ENCODE peak calls at places on chromosome 1, in seven cellular contexts. P is ascending aorta, E is Peyer's patch, A is epithelial cell of esophagus, S is ovary, I is lower lobe of right lung, D is AG04450. N is an unnamed sample.

GRCh38 chr1:218874313-218874712 is 299.4 kb upstream of the LYPLAL1 start:
- DNase-seq in P (no peak), E (no peak), A (peak; percentile 92), S (no peak), I (no peak), D (peak; percentile 63), N (peak; percentile 14)

GRCh38 chr1:198903203-198903602 is 264.4 kb downstream of the PTPRC start:
- DNase-seq in P (no peak), E (no peak), A (peak; percentile 57), S (no peak), I (no peak), D (no peak), N (peak; percentile 64)

GRCh38 chr1:243783714-243784113 is 66.3 kb downstream of the AKT3 start:
- DNase-seq in P (no peak), E (no peak), A (no peak), S (no peak), I (no peak), D (no peak), N (no peak)

GRCh38 chr1:15157524-15158399 is 4.2 kb downstream of the TMEM51 start:
- DNase-seq in P (no peak), E (no peak), A (no peak), S (no peak), I (no peak), D (no peak), N (no peak)

GRCh38 chr1:28971980-28972771 is 57.8 kb downstream of the EPB41 start:
- DNase-seq in P (no peak), E (no peak), A (peak; percentile 91), S (no peak), I (no peak), D (peak; percentile 82), N (peak; percentile 94)

GRCh38 chr1:212488436-212489283 is 55.9 kb downstream of the NENF start:
- DNase-seq in P (peak; percentile 81), E (no peak), A (peak; percentile 94), S (no peak), I (no peak), D (peak; percentile 81), N (peak; percentile 72)

GRCh38 chr1:51729824-51730284 is 113.0 kb downstream of the OSBPL9 start:
- DNase-seq in P (no peak), E (no peak), A (no peak), S (peak; percentile 48), I (no peak), D (no peak), N (no peak)

GRCh38 chr1:101738475-101738874 is 258.3 kb downstream of the OLFM3 start:
- DNase-seq in P (no peak), E (no peak), A (peak; percentile 67), S (no peak), I (no peak), D (no peak), N (peak; percentile 33)

GRCh38 chr1:86987446-86987845 is 73.0 kb downstream of the HS2ST1 start:
- DNase-seq in P (no peak), E (no peak), A (no peak), S (no peak), I (no peak), D (no peak), N (no peak)

GRCh38 chr1:96425382-96426129 is 296.0 kb upstream of the PTBP2 start:
- DNase-seq in P (no peak), E (no peak), A (no peak), S (no peak), I (no peak), D (no peak), N (peak; percentile 15)

GRCh38 chr1:5939268-5940060 is 52.8 kb downstream of the NPHP4 start:
- DNase-seq in P (no peak), E (no peak), A (peak; percentile 78), S (no peak), I (no peak), D (no peak), N (no peak)

GRCh38 chr1:98316286-98316685 is 345.2 kb upstream of the SNX7 start:
- DNase-seq in P (no peak), E (no peak), A (peak; percentile 25), S (no peak), I (no peak), D (no peak), N (peak; percentile 17)

GRCh38 chr1:205665216-205665757 is 15.0 kb downstream of the SLC45A3 start:
- DNase-seq in P (no peak), E (no peak), A (no peak), S (no peak), I (no peak), D (no peak), N (no peak)

GRCh38 chr1:35319988-35320713 is 51.6 kb downstream of the ZMYM4 start:
- DNase-seq in P (no peak), E (no peak), A (peak; percentile 58), S (no peak), I (no peak), D (no peak), N (peak; percentile 71)

GRCh38 chr1:228394571-228395394 is 11.9 kb downstream of the TRIM11 start:
- DNase-seq in P (peak; percentile 5), E (peak; percentile 43), A (no peak), S (no peak), I (peak; percentile 43), D (no peak), N (no peak)

GRCh38 chr1:237327061-237327460 is 285.1 kb downstream of the RYR2 start:
- DNase-seq in P (no peak), E (no peak), A (no peak), S (no peak), I (no peak), D (no peak), N (no peak)

GRCh38 chr1:177355575-177355974 is 184.8 kb downstream of the BRINP2 start:
- DNase-seq in P (no peak), E (no peak), A (peak; percentile 61), S (no peak), I (no peak), D (peak; percentile 6), N (peak; percentile 28)

GRCh38 chr1:32307313-32307712 is 15.4 kb downstream of the HDAC1 start:
- DNase-seq in P (no peak), E (no peak), A (no peak), S (no peak), I (no peak), D (no peak), N (peak; percentile 37)

GRCh38 chr1:10755977-10756521 is 40.4 kb downstream of the CASZ1 start:
- DNase-seq in P (no peak), E (peak; percentile 91), A (peak; percentile 60), S (peak; percentile 39), I (peak; percentile 84), D (no peak), N (peak; percentile 32)

GRCh38 chr1:12407050-12407961 is 177.5 kb downstream of the VPS13D start:
- DNase-seq in P (no peak), E (no peak), A (peak; percentile 66), S (no peak), I (no peak), D (peak; percentile 55), N (peak; percentile 80)

GRCh38 chr1:58324551-58324950 is 222.0 kb downstream of the OMA1 start:
- DNase-seq in P (no peak), E (no peak), A (no peak), S (no peak), I (no peak), D (no peak), N (no peak)

GRCh38 chr1:8458607-8459006 is 140.7 kb downstream of the SLC45A1 start:
- DNase-seq in P (no peak), E (no peak), A (no peak), S (no peak), I (no peak), D (no peak), N (no peak)

GRCh38 chr1:211172657-211173056 is 38.7 kb upstream of the KCNH1 start:
- DNase-seq in P (no peak), E (no peak), A (no peak), S (no peak), I (no peak), D (no peak), N (no peak)

GRCh38 chr1:247209306-247209900 is 37.6 kb upstream of the ZNF124 start:
- DNase-seq in P (no peak), E (no peak), A (peak; percentile 15), S (no peak), I (no peak), D (no peak), N (peak; percentile 3)

GRCh38 chr1:119718969-119719368 is 7.2 kb downstream of the PHGDH start:
- DNase-seq in P (no peak), E (no peak), A (no peak), S (no peak), I (no peak), D (no peak), N (no peak)

GRCh38 chr1:173506437-173506836 is 29.3 kb downstream of the PRDX6 start:
- DNase-seq in P (no peak), E (peak; percentile 71), A (peak; percentile 42), S (no peak), I (no peak), D (no peak), N (no peak)
- TF ChIP-seq CTCF in P (no peak), E (no peak), A (peak; percentile 54), S (no peak), I (no peak), D (no peak), N (no peak)

GRCh38 chr1:62285984-62286481 is 33.2 kb downstream of the KANK4 start:
- DNase-seq in P (no peak), E (no peak), A (peak; percentile 23), S (no peak), I (no peak), D (no peak), N (no peak)
- H3K4me3 ChIP-seq in P (no peak overlapping the region), E (no peak overlapping the region), A (no peak overlapping the region), S (no peak overlapping the region), I (no peak overlapping the region), D (no peak overlapping the region), N (no peak overlapping the region)

DNA sequence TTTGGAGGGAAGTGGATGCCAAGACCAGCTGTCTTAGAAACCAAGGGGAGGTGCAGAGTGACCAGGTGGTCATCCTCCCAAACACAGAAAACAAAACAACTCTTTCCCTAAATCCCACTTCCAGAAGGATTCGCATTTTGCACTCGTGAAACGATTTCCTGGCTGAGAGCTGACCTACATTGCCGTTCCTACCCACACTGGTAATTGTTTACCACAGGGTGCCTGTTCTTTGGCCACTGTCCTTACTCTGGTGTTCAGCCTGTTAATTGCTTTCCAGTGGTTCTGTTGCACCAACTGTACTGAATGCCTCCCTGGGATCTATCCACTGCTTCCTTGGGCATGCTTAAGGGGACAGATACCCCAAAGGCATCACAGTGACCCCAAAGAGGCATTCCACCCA is 23.2 kb upstream of the PLA2G2C start:
- DNase-seq in P (no peak), E (no peak), A (no peak), S (no peak), I (no peak), D (no peak), N (no peak)
- TF ChIP-seq CTCF in P (no peak), E (no peak), A (no peak), S (no peak), I (no peak), D (no peak), N (no peak)

GRCh38 chr1:17439250-17440073 is at the start of gene RCC2:
- DNase-seq in P (no peak), E (peak; percentile 77), A (peak; percentile 91), S (peak; percentile 77), I (peak; percentile 76), D (peak; percentile 54), N (peak; percentile 84)

GRCh38 chr1:17438977-17439249 is 564 bp downstream of the RCC2 start:
- DNase-seq in P (no peak), E (peak; percentile 59), A (no peak), S (no peak), I (no peak), D (no peak), N (no peak)

GRCh38 chr1:17437260-17438175 is 2.0 kb downstream of the RCC2 start:
- DNase-seq in P (no peak), E (peak; percentile 73), A (peak; percentile 52), S (peak; percentile 62), I (peak; percentile 53), D (no peak), N (no peak)

GRCh38 chr1:17436380-17437174 is 2.9 kb downstream of the RCC2 start:
- DNase-seq in P (no peak), E (no peak), A (no peak), S (no peak), I (no peak), D (no peak), N (no peak)

GRCh38 chr1:17438176-17438976 is 1.1 kb downstream of the RCC2 start:
- DNase-seq in P (no peak), E (peak; percentile 82), A (peak; percentile 57), S (peak; percentile 55), I (peak; percentile 85), D (no peak), N (peak; percentile 52)
- H3K4me3 ChIP-seq in P (peak overlapping the region; percentile 88), E (peak overlapping the region; percentile 96), A (peak overlapping the region; percentile 64), S (peak overlapping the region; percentile 64), I (peak overlapping the region; percentile 82), D (peak overlapping the region; percentile 77), N (peak overlapping the region; percentile 81)